ENCODE peak calls at places on chromosomes 7 and 10, in six cellular contexts. One of them, this sample, is unnamed.
A peak's percentile ranks its signal among the peaks of the same experiment; 100 is the strongest.

GRCh38 chr10:1957057-1957456 is 219.7 kb upstream of the ADARB2 start:
- DNase-seq in T-helper 1 cell: no peak
- DNase-seq in AG09309: no peak
- DNase-seq in AG04450: no peak
- DNase-seq in heart left ventricle: no peak
- DNase-seq in astrocyte of the hippocampus: no peak
- DNase-seq in this sample: no peak

GRCh38 chr7:91066627-91067026 is 197.6 kb upstream of the FZD1 start:
- DNase-seq in T-helper 1 cell: no peak
- DNase-seq in AG09309: no peak
- DNase-seq in AG04450: no peak
- DNase-seq in heart left ventricle: no peak
- DNase-seq in astrocyte of the hippocampus: no peak
- DNase-seq in this sample: no peak

GRCh38 chr10:49311562-49312236 is 12.7 kb downstream of the C10orf71 start:
- DNase-seq in T-helper 1 cell: no peak
- DNase-seq in AG09309: no peak
- DNase-seq in AG04450: no peak
- DNase-seq in heart left ventricle: no peak
- DNase-seq in astrocyte of the hippocampus: no peak
- DNase-seq in this sample: no peak

GRCh38 chr7:147547252-147547897 is 1043.2 kb upstream of the C7orf33 start:
- DNase-seq in T-helper 1 cell: no peak
- DNase-seq in AG09309: no peak
- DNase-seq in AG04450: no peak
- DNase-seq in heart left ventricle: no peak
- DNase-seq in astrocyte of the hippocampus: peak; percentile 35
- DNase-seq in this sample: no peak

GRCh38 chr10:96495544-96495943 is 18.2 kb downstream of the TLL2 start:
- DNase-seq in T-helper 1 cell: no peak
- DNase-seq in AG09309: no peak
- DNase-seq in AG04450: no peak
- DNase-seq in heart left ventricle: no peak
- DNase-seq in astrocyte of the hippocampus: no peak
- DNase-seq in this sample: no peak

GRCh38 chr7:142025896-142026295 is 30.2 kb downstream of the MGAM start:
- DNase-seq in T-helper 1 cell: no peak
- DNase-seq in AG09309: no peak
- DNase-seq in AG04450: no peak
- DNase-seq in heart left ventricle: no peak
- DNase-seq in astrocyte of the hippocampus: peak; percentile 2
- DNase-seq in this sample: peak; percentile 71

GRCh38 chr10:131698232-131698631 is 202.6 kb upstream of the PPP2R2D start:
- DNase-seq in T-helper 1 cell: no peak
- DNase-seq in AG09309: no peak
- DNase-seq in AG04450: no peak
- DNase-seq in heart left ventricle: no peak
- DNase-seq in astrocyte of the hippocampus: no peak
- DNase-seq in this sample: no peak

GRCh38 chr10:13628661-13629060 is 41.9 kb downstream of the PRPF18 start:
- DNase-seq in T-helper 1 cell: no peak
- DNase-seq in AG09309: no peak
- DNase-seq in AG04450: no peak
- DNase-seq in heart left ventricle: no peak
- DNase-seq in astrocyte of the hippocampus: no peak
- DNase-seq in this sample: no peak

GRCh38 chr7:2821161-2821841 is 22.8 kb downstream of the GNA12 start:
- DNase-seq in T-helper 1 cell: no peak
- DNase-seq in AG09309: peak; percentile 62
- DNase-seq in AG04450: peak; percentile 50
- DNase-seq in heart left ventricle: no peak
- DNase-seq in astrocyte of the hippocampus: peak; percentile 77
- DNase-seq in this sample: peak; percentile 87

GRCh38 chr7:69399038-69399800 is 199.1 kb upstream of the AUTS2 start:
- DNase-seq in T-helper 1 cell: no peak
- DNase-seq in AG09309: peak; percentile 3
- DNase-seq in AG04450: no peak
- DNase-seq in heart left ventricle: no peak
- DNase-seq in astrocyte of the hippocampus: peak; percentile 39
- DNase-seq in this sample: no peak

GRCh38 chr10:114431414-114431767 is 27.1 kb upstream of the AFAP1L2 start:
- DNase-seq in T-helper 1 cell: no peak
- DNase-seq in AG09309: no peak
- DNase-seq in AG04450: no peak
- DNase-seq in heart left ventricle: no peak
- DNase-seq in astrocyte of the hippocampus: no peak
- DNase-seq in this sample: no peak

GRCh38 chr7:130182990-130183389 is 22.2 kb downstream of the TMEM209 start:
- DNase-seq in T-helper 1 cell: no peak
- DNase-seq in AG09309: no peak
- DNase-seq in AG04450: no peak
- DNase-seq in heart left ventricle: no peak
- DNase-seq in astrocyte of the hippocampus: no peak
- DNase-seq in this sample: no peak

GRCh38 chr7:137669706-137670105 is 177.1 kb downstream of the DGKI start:
- DNase-seq in T-helper 1 cell: no peak
- DNase-seq in AG09309: no peak
- DNase-seq in AG04450: no peak
- DNase-seq in heart left ventricle: no peak
- DNase-seq in astrocyte of the hippocampus: peak; percentile 67
- DNase-seq in this sample: no peak

GRCh38 chr10:86693721-86694369 is 25.5 kb downstream of the LDB3 start:
- DNase-seq in T-helper 1 cell: peak; percentile 14
- DNase-seq in AG09309: no peak
- DNase-seq in AG04450: no peak
- DNase-seq in heart left ventricle: no peak
- DNase-seq in astrocyte of the hippocampus: peak; percentile 69
- DNase-seq in this sample: no peak

GRCh38 chr7:34070486-34071323 is 165.4 kb downstream of the BMPER start:
- DNase-seq in T-helper 1 cell: no peak
- DNase-seq in AG09309: no peak
- DNase-seq in AG04450: no peak
- DNase-seq in heart left ventricle: no peak
- DNase-seq in astrocyte of the hippocampus: no peak
- DNase-seq in this sample: no peak

GRCh38 chr10:34729619-34730018 is 85.5 kb downstream of the PARD3 start:
- DNase-seq in T-helper 1 cell: no peak
- DNase-seq in AG09309: no peak
- DNase-seq in AG04450: no peak
- DNase-seq in heart left ventricle: no peak
- DNase-seq in astrocyte of the hippocampus: no peak
- DNase-seq in this sample: no peak

GRCh38 chr10:123800299-123800698 is 91.3 kb downstream of the CPXM2 start:
- DNase-seq in T-helper 1 cell: no peak
- DNase-seq in AG09309: no peak
- DNase-seq in AG04450: no peak
- DNase-seq in heart left ventricle: no peak
- DNase-seq in astrocyte of the hippocampus: no peak
- DNase-seq in this sample: no peak

GRCh38 chr7:47453093-47454056 is 128.5 kb downstream of the TNS3 start:
- DNase-seq in T-helper 1 cell: no peak
- DNase-seq in AG09309: peak; percentile 78
- DNase-seq in AG04450: peak; percentile 74
- DNase-seq in heart left ventricle: peak; percentile 77
- DNase-seq in astrocyte of the hippocampus: peak; percentile 77
- DNase-seq in this sample: peak; percentile 93

GRCh38 chr7:70354409-70355169 is 756.3 kb downstream of the AUTS2 start:
- DNase-seq in T-helper 1 cell: no peak
- DNase-seq in AG09309: no peak
- DNase-seq in AG04450: no peak
- DNase-seq in heart left ventricle: no peak
- DNase-seq in astrocyte of the hippocampus: no peak
- DNase-seq in this sample: no peak

GRCh38 chr10:2744547-2745212 is 322.7 kb upstream of the PFKP start:
- DNase-seq in T-helper 1 cell: no peak
- DNase-seq in AG09309: no peak
- DNase-seq in AG04450: no peak
- DNase-seq in heart left ventricle: no peak
- DNase-seq in astrocyte of the hippocampus: no peak
- DNase-seq in this sample: no peak

GRCh38 chr7:34750636-34751035 is 92.6 kb downstream of the NPSR1 start:
- DNase-seq in T-helper 1 cell: no peak
- DNase-seq in AG09309: no peak
- DNase-seq in AG04450: no peak
- DNase-seq in heart left ventricle: no peak
- DNase-seq in astrocyte of the hippocampus: no peak
- DNase-seq in this sample: no peak

GRCh38 chr7:7157887-7158271 is 24.5 kb upstream of the C1GALT1 start:
- DNase-seq in T-helper 1 cell: no peak
- DNase-seq in AG09309: no peak
- DNase-seq in AG04450: no peak
- DNase-seq in heart left ventricle: no peak
- DNase-seq in astrocyte of the hippocampus: peak; percentile 50
- DNase-seq in this sample: peak; percentile 85

GRCh38 chr10:3399756-3400155 is 227.2 kb upstream of the PITRM1 start:
- DNase-seq in T-helper 1 cell: no peak
- DNase-seq in AG09309: no peak
- DNase-seq in AG04450: no peak
- DNase-seq in heart left ventricle: no peak
- DNase-seq in astrocyte of the hippocampus: peak; percentile 17
- DNase-seq in this sample: no peak

GRCh38 chr7:132286836-132287235 is 289.4 kb downstream of the PLXNA4 start:
- DNase-seq in T-helper 1 cell: no peak
- DNase-seq in AG09309: no peak
- DNase-seq in AG04450: no peak
- DNase-seq in heart left ventricle: no peak
- DNase-seq in astrocyte of the hippocampus: no peak
- DNase-seq in this sample: no peak

GRCh38 chr7:97623333-97623732 is 108.6 kb upstream of the TAC1 start:
- DNase-seq in T-helper 1 cell: no peak
- DNase-seq in AG09309: no peak
- DNase-seq in AG04450: no peak
- DNase-seq in heart left ventricle: no peak
- DNase-seq in astrocyte of the hippocampus: no peak
- DNase-seq in this sample: no peak

GRCh38 chr7:21746949-21747348 is 198.8 kb downstream of the CDCA7L start:
- DNase-seq in T-helper 1 cell: no peak
- DNase-seq in AG09309: no peak
- DNase-seq in AG04450: no peak
- DNase-seq in heart left ventricle: no peak
- DNase-seq in astrocyte of the hippocampus: no peak
- DNase-seq in this sample: no peak

GRCh38 chr7:111380945-111381344 is 181.3 kb downstream of the IMMP2L start:
- DNase-seq in T-helper 1 cell: no peak
- DNase-seq in AG09309: no peak
- DNase-seq in AG04450: no peak
- DNase-seq in heart left ventricle: no peak
- DNase-seq in astrocyte of the hippocampus: no peak
- DNase-seq in this sample: no peak

GRCh38 chr7:141288626-141289025 is 214.8 kb downstream of the TMEM178B start:
- DNase-seq in T-helper 1 cell: no peak
- DNase-seq in AG09309: no peak
- DNase-seq in AG04450: no peak
- DNase-seq in heart left ventricle: no peak
- DNase-seq in astrocyte of the hippocampus: no peak
- DNase-seq in this sample: no peak

GRCh38 chr7:16345979-16346958 is 75.1 kb downstream of the CRPPA start:
- DNase-seq in T-helper 1 cell: no peak
- DNase-seq in AG09309: peak; percentile 45
- DNase-seq in AG04450: peak; percentile 16
- DNase-seq in heart left ventricle: no peak
- DNase-seq in astrocyte of the hippocampus: peak; percentile 92
- DNase-seq in this sample: peak; percentile 92

GRCh38 chr10:90813592-90814365 is 44.1 kb downstream of the HTR7 start:
- DNase-seq in T-helper 1 cell: no peak
- DNase-seq in AG09309: no peak
- DNase-seq in AG04450: no peak
- DNase-seq in heart left ventricle: no peak
- DNase-seq in astrocyte of the hippocampus: peak; percentile 83
- DNase-seq in this sample: no peak

GRCh38 chr10:133202778-133203651 is 27.0 kb upstream of the UTF1 start:
- DNase-seq in T-helper 1 cell: no peak
- DNase-seq in AG09309: no peak
- DNase-seq in AG04450: no peak
- DNase-seq in heart left ventricle: peak; percentile 34
- DNase-seq in astrocyte of the hippocampus: no peak
- DNase-seq in this sample: no peak

GRCh38 chr7:83413425-83413824 is 235.5 kb downstream of the SEMA3E start:
- DNase-seq in T-helper 1 cell: no peak
- DNase-seq in AG09309: no peak
- DNase-seq in AG04450: no peak
- DNase-seq in heart left ventricle: no peak
- DNase-seq in astrocyte of the hippocampus: peak; percentile 25
- DNase-seq in this sample: no peak

GRCh38 chr7:26197153-26198115 is 3.1 kb downstream of the HNRNPA2B1 start:
- DNase-seq in T-helper 1 cell: no peak
- DNase-seq in AG09309: no peak
- DNase-seq in AG04450: no peak
- DNase-seq in heart left ventricle: no peak
- DNase-seq in astrocyte of the hippocampus: no peak
- DNase-seq in this sample: no peak